ENCODE peak calls at places on chromosomes 7 and 10, in four cellular contexts. One of them, this sample, is unnamed.

GRCh38 chr7:158442260-158442659 is 145.4 kb downstream of the PTPRN2 start:
- DNase-seq in left cardiac atrium: no peak
- DNase-seq in adipocyte: no peak
- DNase-seq in stimulated activated naive CD8-positive, alpha-beta T cell treated with anti-CD3 and anti-CD28 coated beads, Interleukin-15, Interleukin-2, amounts not matched to agents 100 U/mL and 50 U/mL, for 24 hours: no peak
- DNase-seq in this sample: no peak

GRCh38 chr10:36096571-36096970 is 454.5 kb upstream of the FZD8 start:
- DNase-seq in left cardiac atrium: no peak
- DNase-seq in adipocyte: peak; percentile 5
- DNase-seq in stimulated activated naive CD8-positive, alpha-beta T cell treated with anti-CD3 and anti-CD28 coated beads, Interleukin-15, Interleukin-2, amounts not matched to agents 100 U/mL and 50 U/mL, for 24 hours: no peak
- DNase-seq in this sample: peak; percentile 16

GRCh38 chr10:44008270-44008916 is 359.7 kb upstream of the ZNF32 start:
- DNase-seq in left cardiac atrium: no peak
- DNase-seq in adipocyte: no peak
- DNase-seq in stimulated activated naive CD8-positive, alpha-beta T cell treated with anti-CD3 and anti-CD28 coated beads, Interleukin-15, Interleukin-2, amounts not matched to agents 100 U/mL and 50 U/mL, for 24 hours: no peak
- DNase-seq in this sample: peak; percentile 33

GRCh38 chr7:25832926-25833325 is 319.1 kb upstream of the NFE2L3 start:
- DNase-seq in left cardiac atrium: no peak
- DNase-seq in adipocyte: no peak
- DNase-seq in stimulated activated naive CD8-positive, alpha-beta T cell treated with anti-CD3 and anti-CD28 coated beads, Interleukin-15, Interleukin-2, amounts not matched to agents 100 U/mL and 50 U/mL, for 24 hours: no peak
- DNase-seq in this sample: no peak

GRCh38 chr10:96512524-96512991 is 1.2 kb downstream of the TLL2 start:
- DNase-seq in left cardiac atrium: peak; percentile 33
- DNase-seq in adipocyte: peak; percentile 46
- DNase-seq in stimulated activated naive CD8-positive, alpha-beta T cell treated with anti-CD3 and anti-CD28 coated beads, Interleukin-15, Interleukin-2, amounts not matched to agents 100 U/mL and 50 U/mL, for 24 hours: peak; percentile 14
- DNase-seq in this sample: peak; percentile 9

GRCh38 chr10:32317795-32318194 is 29.2 kb downstream of the EPC1 start:
- DNase-seq in left cardiac atrium: no peak
- DNase-seq in adipocyte: no peak
- DNase-seq in stimulated activated naive CD8-positive, alpha-beta T cell treated with anti-CD3 and anti-CD28 coated beads, Interleukin-15, Interleukin-2, amounts not matched to agents 100 U/mL and 50 U/mL, for 24 hours: no peak
- DNase-seq in this sample: no peak

GRCh38 chr7:101401390-101402080 is 38.9 kb downstream of the COL26A1 start:
- DNase-seq in left cardiac atrium: no peak
- DNase-seq in adipocyte: no peak
- DNase-seq in stimulated activated naive CD8-positive, alpha-beta T cell treated with anti-CD3 and anti-CD28 coated beads, Interleukin-15, Interleukin-2, amounts not matched to agents 100 U/mL and 50 U/mL, for 24 hours: no peak
- DNase-seq in this sample: no peak

GRCh38 chr7:26348987-26349809 is 57.5 kb downstream of the SNX10 start:
- DNase-seq in left cardiac atrium: no peak
- DNase-seq in adipocyte: no peak
- DNase-seq in stimulated activated naive CD8-positive, alpha-beta T cell treated with anti-CD3 and anti-CD28 coated beads, Interleukin-15, Interleukin-2, amounts not matched to agents 100 U/mL and 50 U/mL, for 24 hours: no peak
- DNase-seq in this sample: no peak

GRCh38 chr10:74883428-74883827 is 57.0 kb downstream of the KAT6B start:
- DNase-seq in left cardiac atrium: no peak
- DNase-seq in adipocyte: no peak
- DNase-seq in stimulated activated naive CD8-positive, alpha-beta T cell treated with anti-CD3 and anti-CD28 coated beads, Interleukin-15, Interleukin-2, amounts not matched to agents 100 U/mL and 50 U/mL, for 24 hours: no peak
- DNase-seq in this sample: no peak

GRCh38 chr10:3076138-3076537 is 8.8 kb downstream of the PFKP start:
- DNase-seq in left cardiac atrium: no peak
- DNase-seq in adipocyte: no peak
- DNase-seq in stimulated activated naive CD8-positive, alpha-beta T cell treated with anti-CD3 and anti-CD28 coated beads, Interleukin-15, Interleukin-2, amounts not matched to agents 100 U/mL and 50 U/mL, for 24 hours: no peak
- DNase-seq in this sample: no peak

GRCh38 chr7:17991866-17992648 is 35.6 kb downstream of the PRPS1L1 start:
- DNase-seq in left cardiac atrium: no peak
- DNase-seq in adipocyte: no peak
- DNase-seq in stimulated activated naive CD8-positive, alpha-beta T cell treated with anti-CD3 and anti-CD28 coated beads, Interleukin-15, Interleukin-2, amounts not matched to agents 100 U/mL and 50 U/mL, for 24 hours: peak; percentile 36
- DNase-seq in this sample: no peak